ENCODE peak calls at places on chromosomes 13 and 19, in four cellular contexts. P is ascending aorta, T is A172, C is neural progenitor cell. J is an unnamed sample.

GRCh38 chr13:75788494-75788991 is 152.4 kb downstream of the LMO7 start:
- DNase-seq in T (peak; percentile 89), P (no peak), C (no peak), J (no peak)

GRCh38 chr13:52158629-52159158 is 703 bp downstream of the NEK3 start:
- DNase-seq in T (peak; percentile 16), P (no peak), C (no peak), J (no peak)

GRCh38 chr13:92537485-92537884 is 689.1 kb upstream of the GPC6 start:
- DNase-seq in P (no peak), C (no peak), T (peak; percentile 19), J (no peak)

GRCh38 chr13:20441879-20442278 is 83.8 kb downstream of the CRYL1 start:
- DNase-seq in C (peak; percentile 48), T (peak; percentile 56), P (no peak), J (peak; percentile 98)

GRCh38 chr13:23473236-23473635 is 39.7 kb upstream of the SACS start:
- DNase-seq in C (no peak), P (no peak), T (no peak), J (no peak)

GRCh38 chr19:47523473-47523872 is 8.6 kb upstream of the NAPA start:
- DNase-seq in P (no peak), C (no peak), T (no peak), J (no peak)

GRCh38 chr13:59780058-59780457 is 383.7 kb downstream of the DIAPH3 start:
- DNase-seq in P (no peak), T (no peak), C (no peak), J (no peak)

GRCh38 chr19:23698711-23699520 is 11.9 kb upstream of the ZNF675 start:
- DNase-seq in T (no peak), P (no peak), C (no peak), J (no peak)

GRCh38 chr19:46390866-46391265 is 22.5 kb downstream of the CCDC8 start:
- DNase-seq in C (no peak), P (no peak), T (no peak), J (no peak)

GRCh38 chr13:94480672-94481145 is 1.2 kb upstream of the DCT start:
- DNase-seq in T (no peak), P (no peak), C (no peak), J (no peak)

GRCh38 chr19:43564800-43565199 is 10.5 kb downstream of the XRCC1 start:
- DNase-seq in T (no peak), C (no peak), P (no peak), J (no peak)

GRCh38 chr19:2732883-2733282 is 6.9 kb downstream of the SLC39A3 start:
- DNase-seq in C (no peak), P (no peak), T (no peak), J (no peak)